ENCODE peak calls at places on chromosome 1, in four cellular contexts. Q is mesendoderm, A is H9, M is mesenchymal stem cell. G is an unnamed sample.

GRCh38 chr1:184597652-184598357 is 156.9 kb downstream of the EDEM3 start:
- DNase-seq in Q (no peak), A (no peak), M (peak; percentile 45), G (no peak)

GRCh38 chr1:207698822-207699483 is 52.9 kb upstream of the CD46 start:
- DNase-seq in Q (peak; percentile 86), A (peak; percentile 74), M (peak; percentile 70), G (peak; percentile 24)

GRCh38 chr1:228276901-228277490 is 69.2 kb downstream of the OBSCN start:
- DNase-seq in Q (no peak), A (peak; percentile 34), M (no peak), G (no peak)

GRCh38 chr1:183635112-183635605 is 424 bp downstream of the ARPC5 start:
- DNase-seq in Q (no peak), A (no peak), M (no peak), G (no peak)

GRCh38 chr1:89260575-89261275 is 11.9 kb downstream of the GBP5 start:
- DNase-seq in Q (peak; percentile 14), A (no peak), M (peak; percentile 72), G (no peak)

GRCh38 chr1:50430010-50430405 is 6.8 kb upstream of the DMRTA2 start:
- DNase-seq in Q (no peak), A (no peak), M (no peak), G (no peak)

GRCh38 chr1:3539707-3540425 is 71.4 kb downstream of the MEGF6 start:
- DNase-seq in Q (no peak), A (no peak), M (no peak), G (no peak)

GRCh38 chr1:23751050-23751814 is 8.0 kb downstream of the ELOA start:
- DNase-seq in Q (peak; percentile 81), A (peak; percentile 58), M (peak; percentile 74), G (peak; percentile 11)

GRCh38 chr1:27594542-27595510 is 9.1 kb downstream of the AHDC1 start:
- DNase-seq in Q (peak; percentile 33), A (no peak), M (peak; percentile 64), G (no peak)

GRCh38 chr1:216456682-216457081 is 33.4 kb upstream of the USH2A start:
- DNase-seq in Q (peak; percentile 70), A (no peak), M (peak; percentile 75), G (no peak)

GRCh38 chr1:22915280-22915679 is 57.4 kb downstream of the LACTBL1 start:
- DNase-seq in Q (no peak), A (no peak), M (no peak), G (no peak)

GRCh38 chr1:50275564-50275963 is 147.7 kb downstream of the DMRTA2 start:
- DNase-seq in Q (peak; percentile 59), A (peak; percentile 55), M (no peak), G (no peak)

GRCh38 chr1:91645031-91645430 is 144.4 kb downstream of the CDC7 start:
- DNase-seq in Q (peak; percentile 57), A (peak; percentile 58), M (no peak), G (peak; percentile 69)

GRCh38 chr1:218611916-218612580 is 266.9 kb downstream of the TGFB2 start:
- DNase-seq in Q (no peak), A (no peak), M (no peak), G (no peak)

GRCh38 chr1:167196185-167196584 is 24.5 kb upstream of the POU2F1 start:
- DNase-seq in Q (no peak), A (no peak), M (no peak), G (no peak)

GRCh38 chr1:179743679-179744400 is 749 bp downstream of the FAM163A start:
- DNase-seq in Q (peak; percentile 23), A (peak; percentile 48), M (no peak), G (peak; percentile 21)

GRCh38 chr1:109793486-109794318 is 30.0 kb upstream of the EPS8L3 start:
- DNase-seq in Q (peak; percentile 97), A (peak; percentile 34), M (peak; percentile 88), G (no peak)

GRCh38 chr1:152182431-152182830 is 23.4 kb upstream of the RPTN start:
- DNase-seq in Q (peak; percentile 10), A (no peak), M (no peak), G (no peak)

GRCh38 chr1:172069535-172069934 is 228.2 kb downstream of the DNM3 start:
- DNase-seq in Q (no peak), A (no peak), M (no peak), G (no peak)

GRCh38 chr1:161726631-161727342 is 5.4 kb downstream of the FCRLB start:
- DNase-seq in Q (peak; percentile 90), A (peak; percentile 92), M (peak; percentile 90), G (peak; percentile 79)

GRCh38 chr1:32239335-32239734 is 7.7 kb upstream of the FAM167B start:
- DNase-seq in Q (no peak), A (no peak), M (no peak), G (no peak)

GRCh38 chr1:22229374-22229773 is 86.5 kb upstream of the WNT4 start:
- DNase-seq in Q (peak; percentile 83), A (no peak), M (peak; percentile 79), G (no peak)

GRCh38 chr1:175757381-175758015 is 14.1 kb upstream of the TNR start:
- DNase-seq in Q (peak; percentile 69), A (peak; percentile 85), M (peak; percentile 24), G (peak; percentile 43)

GRCh38 chr1:36133484-36133883 is 8.5 kb upstream of the COL8A2 start:
- DNase-seq in Q (no peak), A (no peak), M (peak; percentile 84), G (no peak)

GRCh38 chr1:215375386-215375785 is 191.7 kb upstream of the KCTD3 start:
- DNase-seq in Q (no peak), A (no peak), M (no peak), G (no peak)

GRCh38 chr1:232096751-232097150 is 470.2 kb downstream of the DISC1 start:
- DNase-seq in Q (no peak), A (no peak), M (peak; percentile 50), G (no peak)

GRCh38 chr1:24289937-24290595 is 29.1 kb upstream of the GRHL3 start:
- DNase-seq in Q (no peak), A (no peak), M (peak; percentile 82), G (no peak)

GRCh38 chr1:244011796-244012195 is 39.3 kb upstream of the ZBTB18 start:
- DNase-seq in Q (peak; percentile 22), A (no peak), M (no peak), G (no peak)

GRCh38 chr1:54051936-54052469 is 1.0 kb downstream of the TMEM59 start:
- DNase-seq in Q (peak; percentile 5), A (no peak), M (no peak), G (no peak)

GRCh38 chr1:229258031-229258850 is 12.7 kb upstream of the RAB4A start:
- DNase-seq in Q (peak; percentile 75), A (peak; percentile 62), M (peak; percentile 71), G (peak; percentile 71)

GRCh38 chr1:243233908-243234307 is 21.2 kb downstream of the CEP170 start:
- DNase-seq in Q (no peak), A (no peak), M (peak; percentile 80), G (no peak)

GRCh38 chr1:15290382-15290781 is 43.4 kb downstream of the FHAD1 start:
- DNase-seq in Q (no peak), A (no peak), M (peak; percentile 55), G (no peak)

GRCh38 chr1:87506147-87506546 is 177.5 kb downstream of the LMO4 start:
- DNase-seq in Q (no peak), A (no peak), M (no peak), G (no peak)

GRCh38 chr1:186643600-186643999 is 36.6 kb downstream of the PTGS2 start:
- DNase-seq in Q (no peak), A (no peak), M (peak; percentile 24), G (no peak)

GRCh38 chr1:84428220-84428619 is 29.9 kb downstream of the DNASE2B start:
- DNase-seq in Q (no peak), A (no peak), M (no peak), G (no peak)

GRCh38 chr1:61230523-61230922 is 148.2 kb downstream of the NFIA start:
- DNase-seq in Q (no peak), A (no peak), M (no peak), G (no peak)

GRCh38 chr1:26287033-26287711 is 7.3 kb downstream of the SH3BGRL3 start:
- DNase-seq in Q (no peak), A (peak; percentile 24), M (peak; percentile 21), G (no peak)

DNA sequence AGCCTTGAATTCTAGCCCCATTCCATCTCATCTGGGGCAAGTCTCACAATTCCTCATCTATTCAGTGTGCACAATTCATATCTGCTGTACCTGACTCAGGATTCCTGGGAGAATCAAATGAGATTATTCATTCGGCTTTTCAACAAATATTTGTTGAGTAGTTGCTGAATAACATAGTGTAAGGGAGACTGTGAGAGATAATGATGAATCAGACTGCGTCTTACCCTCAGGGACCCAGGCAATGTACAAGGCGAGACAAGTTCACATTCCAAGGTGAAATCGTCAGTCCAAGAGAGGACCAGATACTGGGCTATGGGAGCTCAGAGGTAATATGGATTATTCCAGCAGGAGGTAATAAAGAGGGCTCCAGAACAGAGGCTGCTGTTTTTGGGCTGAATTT is 67.8 kb upstream of the SMYD2 start:
- DNase-seq in Q (no peak), A (no peak), M (no peak), G (no peak)
- H3K4ac ChIP-seq in Q (no peak overlapping the region), A (no peak overlapping the region), M (no peak overlapping the region), G (no peak overlapping the region)

GRCh38 chr1:52455686-52456085 is 51.3 kb downstream of the PRPF38A start:
- DNase-seq in Q (no peak), A (no peak), M (no peak), G (no peak)
- H3K18ac ChIP-seq in Q (no peak overlapping the region), A (no peak overlapping the region), M (no peak overlapping the region), G (no peak overlapping the region)

DNA sequence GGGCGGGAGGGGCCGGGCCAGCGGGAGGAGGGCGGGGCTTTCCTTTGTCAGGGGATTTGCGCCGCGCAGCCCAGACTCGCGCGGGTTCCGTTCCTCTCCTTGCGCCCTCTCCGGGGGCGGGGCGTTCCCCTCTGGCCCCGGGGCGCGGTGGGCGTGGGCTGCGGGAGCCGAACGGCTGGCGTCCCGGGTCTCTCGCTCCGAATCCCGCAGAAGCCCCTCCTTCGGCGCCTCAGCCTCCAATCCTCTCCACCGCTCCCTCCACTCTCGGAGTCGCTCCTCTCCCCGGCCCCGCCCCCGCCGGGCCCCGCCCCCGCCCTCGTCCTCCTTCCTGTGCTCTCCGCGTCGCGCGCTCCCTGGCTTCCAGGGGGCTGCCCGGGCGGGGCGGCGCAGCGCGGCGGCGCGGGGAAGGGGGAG is 82.8 kb upstream of the BMP8A start:
- DNase-seq in Q (peak; percentile 98), A (peak; percentile 98), M (peak; percentile 96), G (peak; percentile 95)
- H3K27ac ChIP-seq in Q (peak overlapping the region; percentile 99), A (no peak overlapping the region), M (peak overlapping the region; percentile 96), G (peak overlapping the region; percentile 98)

GRCh38 chr1:8378981-8379470 is 61.1 kb downstream of the SLC45A1 start:
- DNase-seq in Q (no peak), A (no peak), M (no peak), G (no peak)
- H3K4ac ChIP-seq in Q (no peak overlapping the region), A (no peak overlapping the region), M (no peak overlapping the region), G (no peak overlapping the region)

GRCh38 chr1:248810000-248810726 is 15.6 kb downstream of the SH3BP5L start:
- DNase-seq in Q (no peak), A (no peak), M (no peak), G (no peak)
- H3K18ac ChIP-seq in Q (no peak overlapping the region), A (no peak overlapping the region), M (no peak overlapping the region), G (no peak overlapping the region)